ENCODE peak calls at places on chromosomes 12 and 14, in ten cellular contexts. X is activated CD8-positive, alpha-beta memory T cell treated with anti-CD3 and anti-CD28 coated beads, Interleukin-2, amount 50 U/mL, for 48 hours; G is fibroblast of gingiva; R is EL; D is sigmoid colon; T is A549; Q is T-helper 2 cell; F is activated effector memory CD4-positive, alpha-beta T cell treated with Interleukin-2 at 50 U/mL for 16 hours; P is frontal cortex; B is endothelial cell. L is an unnamed sample.

GRCh38 chr12:80862606-80863005 is 75.1 kb downstream of the LIN7A start:
- DNase-seq in X (no peak), G (peak), R (peak), D (no peak), T (no peak), Q (no peak), F (no peak), P (no peak), B (no peak), L (no peak)

GRCh38 chr12:117013726-117014125 is 85.5 kb downstream of the TESC start:
- DNase-seq in X (no peak), G (no peak), R (peak), D (no peak), T (no peak), Q (no peak), F (no peak), P (no peak), B (no peak), L (no peak)

GRCh38 chr14:82449926-82450325 is 916.3 kb upstream of the SEL1L start:
- DNase-seq in X (no peak), G (no peak), R (no peak), D (no peak), T (no peak), Q (no peak), F (no peak), P (no peak), B (no peak), L (no peak)

GRCh38 chr14:79732911-79733310 is 478.4 kb downstream of the DIO2 start:
- DNase-seq in X (no peak), G (peak), R (peak), D (no peak), T (no peak), Q (no peak), F (no peak), P (no peak), B (no peak), L (no peak)

GRCh38 chr12:111322336-111323250 is 46.3 kb downstream of the PHETA1 start:
- DNase-seq in X (no peak), G (peak), R (no peak), D (peak), T (no peak), Q (no peak), F (no peak), P (peak), B (no peak), L (no peak)

GRCh38 chr12:76927170-76927784 is 48.5 kb upstream of the CSRP2 start:
- DNase-seq in X (peak), G (peak), R (peak), D (no peak), T (peak), Q (peak), F (no peak), P (no peak), B (peak), L (no peak)

GRCh38 chr12:66132408-66132807 is 1.9 kb upstream of the LLPH start:
- DNase-seq in X (no peak), G (peak), R (peak), D (no peak), T (peak), Q (no peak), F (no peak), P (no peak), B (no peak), L (no peak)

GRCh38 chr12:50043854-50044253 is 13.5 kb upstream of the ASIC1 start:
- DNase-seq in X (no peak), G (no peak), R (no peak), D (no peak), T (no peak), Q (peak), F (no peak), P (no peak), B (no peak), L (no peak)

GRCh38 chr12:110366474-110367208 is 36.9 kb downstream of the ANAPC7 start:
- DNase-seq in X (no peak), G (no peak), R (no peak), D (no peak), T (no peak), Q (no peak), F (no peak), P (no peak), B (no peak), L (no peak)

GRCh38 chr14:68016243-68016914 is 196.8 kb downstream of the RAD51B start:
- DNase-seq in X (no peak), G (peak), R (peak), D (no peak), T (no peak), Q (no peak), F (no peak), P (no peak), B (no peak), L (no peak)

GRCh38 chr12:55771736-55772135 is 28.8 kb downstream of the GDF11 start:
- DNase-seq in X (no peak), G (no peak), R (no peak), D (no peak), T (no peak), Q (no peak), F (no peak), P (no peak), B (no peak), L (no peak)

GRCh38 chr12:88985011-88985410 is 367.3 kb downstream of the DUSP6 start:
- DNase-seq in X (no peak), G (no peak), R (peak), D (no peak), T (no peak), Q (no peak), F (no peak), P (no peak), B (no peak), L (no peak)

L was measured in right cardiac atrium.